ENCODE peak calls at places on chromosomes 6 and 20, in nine cellular contexts. J, P, A, Y, H, K, E, B and N are unnamed samples.

GRCh38 chr6:128039542-128039941 is 138.7 kb upstream of the THEMIS start:
- DNase-seq in B (no peak), K (no peak), E (no peak), H (no peak), Y (no peak), A (no peak), P (no peak), J (no peak), N (no peak)

GRCh38 chr6:111604259-111605099 is 1.2 kb downstream of the TRAF3IP2 start:
- DNase-seq in E (peak; percentile 89), B (peak; percentile 60), K (no peak), A (no peak), H (peak; percentile 91), P (no peak), Y (peak; percentile 49), J (peak; percentile 47), N (peak; percentile 77)

GRCh38 chr20:25496968-25497401 is 88.3 kb downstream of the NINL start:
- DNase-seq in J (no peak), A (no peak), E (peak; percentile 12), K (no peak), B (no peak), H (no peak), Y (no peak), P (no peak), N (no peak)

GRCh38 chr20:33164763-33165095 is 3.2 kb upstream of the BPIFA2 start:
- DNase-seq in J (no peak), A (no peak), H (no peak), K (no peak), E (no peak), Y (no peak), P (no peak), B (no peak), N (no peak)

GRCh38 chr20:31998246-31998645 is 12.0 kb upstream of the CCM2L start:
- DNase-seq in E (no peak), Y (no peak), B (no peak), P (no peak), J (no peak), H (no peak), A (no peak), K (no peak), N (no peak)

GRCh38 chr6:79833264-79833663 is 114.1 kb downstream of the ELOVL4 start:
- DNase-seq in P (no peak), B (no peak), E (peak; percentile 3), K (peak; percentile 58), Y (no peak), H (peak; percentile 20), A (no peak), J (no peak), N (no peak)

GRCh38 chr6:155103816-155104366 is 108.8 kb downstream of the TIAM2 start:
- DNase-seq in H (peak; percentile 47), K (no peak), J (no peak), Y (no peak), E (no peak), P (no peak), A (no peak), B (no peak), N (no peak)

GRCh38 chr20:36815454-36816091 is 42.0 kb upstream of the DSN1 start:
- DNase-seq in E (no peak), K (no peak), H (no peak), A (no peak), B (no peak), P (no peak), Y (no peak), J (no peak), N (no peak)

GRCh38 chr20:18090044-18090443 is 32.3 kb upstream of the OVOL2 start:
- DNase-seq in A (no peak), K (no peak), B (no peak), P (no peak), J (no peak), H (no peak), Y (no peak), E (no peak), N (no peak)

GRCh38 chr20:21514553-21515251 is 838 bp upstream of the NKX2-2 start:
- DNase-seq in B (no peak), E (no peak), A (no peak), Y (no peak), P (no peak), K (peak; percentile 34), J (no peak), H (no peak), N (no peak)

GRCh38 chr20:21513881-21514540 is at the start of gene NKX2-2:
- DNase-seq in H (no peak), Y (no peak), A (no peak), P (no peak), J (no peak), K (peak; percentile 32), E (no peak), B (no peak), N (peak; percentile 49)

GRCh38 chr20:21516861-21517565 is 3.1 kb upstream of the NKX2-2 start:
- DNase-seq in B (no peak), A (no peak), K (peak; percentile 23), E (no peak), Y (no peak), H (no peak), P (no peak), J (no peak), N (no peak)

GRCh38 chr20:21516180-21516567 is 2.3 kb upstream of the NKX2-2 start:
- DNase-seq in A (no peak), E (no peak), H (no peak), K (no peak), B (no peak), Y (no peak), P (no peak), J (no peak), N (no peak)

GRCh38 chr20:21515300-21516179 is 1.7 kb upstream of the NKX2-2 start:
- DNase-seq in E (no peak), P (no peak), A (no peak), H (no peak), J (no peak), K (peak; percentile 36), B (no peak), Y (no peak), N (no peak)
- H3K4me1 ChIP-seq in E (no peaks in the 10 kb centered on the region), P (no peaks in the 10 kb centered on the region), A (peaks cover 74% of the 10 kb centered on the region), H (peaks cover 3% of the 10 kb centered on the region), J (peaks cover 15% of the 10 kb centered on the region), K (no peaks in the 10 kb centered on the region), B (no peaks in the 10 kb centered on the region), Y (peaks cover 44% of the 10 kb centered on the region), N (peaks cover 23% of the 10 kb centered on the region)

GRCh38 chr6:15301179-15302006 is 55.5 kb downstream of the JARID2 start:
- DNase-seq in Y (no peak), H (no peak), E (no peak), B (no peak), A (no peak), J (no peak), P (no peak), K (no peak), N (no peak)
- H3K4me3 ChIP-seq in Y (no peak overlapping the region), H (no peak overlapping the region), E (no peak overlapping the region), B (no peak overlapping the region), A (no peak overlapping the region), J (no peak overlapping the region), P (no peak overlapping the region), K (no peak overlapping the region), N (no peak overlapping the region)

DNA sequence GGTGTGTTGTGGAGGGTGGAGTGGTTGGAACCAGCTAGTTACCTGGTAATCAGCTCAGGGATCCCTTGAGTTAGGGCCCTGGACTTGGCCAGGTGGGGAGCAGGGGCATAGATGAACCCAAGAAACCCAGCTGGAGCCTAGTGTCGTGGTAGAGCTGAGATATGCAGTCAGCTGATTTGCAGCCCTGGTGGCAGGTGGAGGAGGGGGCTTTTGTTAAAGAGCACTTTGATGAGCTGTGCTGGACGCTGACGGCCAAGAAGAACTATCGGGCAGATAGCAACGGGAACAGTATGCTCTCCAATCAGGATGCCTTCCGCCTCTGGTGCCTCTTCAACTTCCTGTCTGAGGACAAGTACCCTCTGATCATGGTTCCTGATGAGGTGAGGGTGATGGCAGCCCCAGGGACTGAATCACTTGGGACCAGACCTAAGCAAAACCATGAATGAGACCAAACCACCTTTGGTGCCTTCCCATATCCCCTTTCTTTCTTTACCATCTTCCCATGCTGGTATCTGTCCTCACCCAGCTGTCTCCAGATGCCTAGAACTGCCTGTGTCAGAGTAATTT is 12.7 kb downstream of the DEF6 start:
- DNase-seq in J (no peak), K (no peak), A (peak; percentile 72), P (no peak), H (no peak), E (no peak), Y (no peak), B (no peak), N (no peak)
- H3K4me1 ChIP-seq in J (no peaks in the 10 kb centered on the region), K (no peaks in the 10 kb centered on the region), A (peaks cover 99% of the 10 kb centered on the region), P (peaks cover 34% of the 10 kb centered on the region), H (no peaks in the 10 kb centered on the region), E (no peaks in the 10 kb centered on the region), Y (no peaks in the 10 kb centered on the region), B (no peaks in the 10 kb centered on the region), N (no peaks in the 10 kb centered on the region)

GRCh38 chr20:61930776-61931475 is 134.8 kb downstream of the TAF4 start:
- DNase-seq in K (no peak), A (peak; percentile 58), P (no peak), J (no peak), E (no peak), Y (no peak), H (no peak), B (no peak), N (no peak)
- H3K4me3 ChIP-seq in K (no peak overlapping the region), A (no peak overlapping the region), P (no peak overlapping the region), J (no peak overlapping the region), E (no peak overlapping the region), Y (no peak overlapping the region), H (no peak overlapping the region), B (no peak overlapping the region), N (no peak overlapping the region)

GRCh38 chr20:45420125-45420524 is 4.2 kb downstream of the PIGT start:
- DNase-seq in A (no peak), K (no peak), H (no peak), E (no peak), Y (no peak), B (no peak), P (no peak), J (no peak), N (no peak)

GRCh38 chr20:45413479-45413878 is 2.5 kb upstream of the PIGT start:
- DNase-seq in Y (no peak), E (no peak), P (no peak), A (no peak), K (no peak), B (no peak), J (no peak), H (no peak), N (no peak)

GRCh38 chr20:45415822-45416637 is at the start of gene PIGT:
- DNase-seq in E (peak; percentile 77), K (peak; percentile 91), A (peak; percentile 96), Y (peak; percentile 89), P (peak; percentile 94), B (peak; percentile 91), H (peak; percentile 93), J (peak; percentile 74), N (peak; percentile 84)

GRCh38 chr20:45419188-45420091 is 3.5 kb downstream of the PIGT start:
- DNase-seq in P (no peak), Y (peak; percentile 90), E (peak; percentile 89), K (no peak), J (peak; percentile 79), H (peak; percentile 98), B (peak; percentile 82), A (no peak), N (peak; percentile 73)

DNA sequence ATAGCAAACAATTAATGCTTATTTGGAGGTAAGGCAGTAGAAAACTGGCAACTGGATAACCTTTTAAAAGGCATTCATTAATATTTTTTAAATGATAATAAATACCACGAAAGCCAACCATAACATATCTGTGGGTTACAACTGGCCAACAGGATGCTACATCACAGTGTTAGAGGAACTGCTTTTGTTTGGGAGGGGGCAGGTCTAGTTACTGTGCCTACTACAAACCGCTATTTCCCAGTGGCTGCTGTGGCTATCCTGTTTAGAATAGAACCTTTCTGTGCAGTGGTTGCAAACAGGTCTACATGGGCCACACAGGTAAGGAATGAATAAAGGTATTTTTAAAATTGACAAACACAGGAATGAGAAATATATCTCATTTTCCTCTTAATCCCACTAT is 976 bp downstream of the PIGT start:
- DNase-seq in E (no peak), B (no peak), Y (no peak), J (no peak), H (no peak), A (no peak), K (no peak), P (no peak), N (no peak)
- H3K4me1 ChIP-seq in E (peaks cover 2% of the 10 kb centered on the region), B (peaks cover 18% of the 10 kb centered on the region), Y (peaks cover 36% of the 10 kb centered on the region), J (peaks cover 13% of the 10 kb centered on the region), H (peaks cover 26% of the 10 kb centered on the region), A (peaks cover 48% of the 10 kb centered on the region), K (peaks cover 7% of the 10 kb centered on the region), P (peaks cover 36% of the 10 kb centered on the region), N (peaks cover 17% of the 10 kb centered on the region)